ENCODE peak calls at places on chromosome 4, in six cellular contexts. E is IMR-90, Z is kidney, I is osteocyte, H is fibroblast of lung, B is ascending aorta. U is an unnamed sample.

GRCh38 chr4:77465271-77465670 is 140.3 kb upstream of the CXCL13 start:
- DNase-seq in E (no peak), Z (no peak), I (no peak), H (peak), B (no peak), U (no peak)

GRCh38 chr4:727576-727975 is 21.9 kb downstream of the PCGF3 start:
- DNase-seq in E (no peak), Z (no peak), I (no peak), H (no peak), B (no peak), U (no peak)

GRCh38 chr4:80507077-80507476 is 171.5 kb downstream of the CFAP299 start:
- DNase-seq in E (no peak), Z (no peak), I (no peak), H (no peak), B (no peak), U (no peak)

GRCh38 chr4:5686338-5686737 is 22.0 kb downstream of the EVC2 start:
- DNase-seq in E (no peak), Z (no peak), I (no peak), H (no peak), B (no peak), U (no peak)

GRCh38 chr4:21710212-21710843 is 238.2 kb downstream of the KCNIP4 start:
- DNase-seq in E (no peak), Z (no peak), I (no peak), H (no peak), B (no peak), U (no peak)

GRCh38 chr4:53365121-53365485 is 758 bp downstream of the SCFD2 start:
- DNase-seq in E (peak), Z (no peak), I (no peak), H (peak), B (no peak), U (no peak)

GRCh38 chr4:164467493-164467892 is 286.4 kb upstream of the SMIM31 start:
- DNase-seq in E (no peak), Z (no peak), I (no peak), H (no peak), B (no peak), U (no peak)

GRCh38 chr4:140046573-140046972 is 107.4 kb downstream of the MAML3 start:
- DNase-seq in E (no peak), Z (no peak), I (no peak), H (no peak), B (no peak), U (no peak)

GRCh38 chr4:36651253-36651652 is 369.8 kb downstream of the DTHD1 start:
- DNase-seq in E (no peak), Z (no peak), I (no peak), H (no peak), B (no peak), U (no peak)

GRCh38 chr4:6221296-6221850 is 21.0 kb upstream of the JAKMIP1 start:
- DNase-seq in E (no peak), Z (no peak), I (peak), H (no peak), B (no peak), U (no peak)

GRCh38 chr4:121980643-121981042 is 28.8 kb upstream of the TRPC3 start:
- DNase-seq in E (peak), Z (no peak), I (no peak), H (no peak), B (no peak), U (no peak)

GRCh38 chr4:177008071-177008835 is 215.5 kb upstream of the VEGFC start:
- DNase-seq in E (peak), Z (no peak), I (no peak), H (peak), B (no peak), U (no peak)

GRCh38 chr4:140095694-140096482 is 58.1 kb downstream of the MAML3 start:
- DNase-seq in E (peak), Z (no peak), I (no peak), H (peak), B (no peak), U (no peak)

GRCh38 chr4:142846105-142846728 is at the start of gene INPP4B:
- DNase-seq in E (peak), Z (peak), I (peak), H (peak), B (no peak), U (no peak)

GRCh38 chr4:41134581-41134980 is 79.8 kb downstream of the APBB2 start:
- DNase-seq in E (no peak), Z (no peak), I (no peak), H (no peak), B (no peak), U (no peak)

GRCh38 chr4:175048111-175048784 is 130.1 kb downstream of the ADAM29 start:
- DNase-seq in E (no peak), Z (no peak), I (no peak), H (no peak), B (no peak), U (no peak)

GRCh38 chr4:19944806-19945205 is 306.9 kb upstream of the SLIT2 start:
- DNase-seq in E (no peak), Z (no peak), I (no peak), H (no peak), B (no peak), U (no peak)

GRCh38 chr4:68082758-68083157 is 46.9 kb downstream of the TMPRSS11F start:
- DNase-seq in E (no peak), Z (no peak), I (no peak), H (no peak), B (no peak), U (no peak)

GRCh38 chr4:140153744-140154571 is at the start of gene MAML3:
- DNase-seq in E (peak), Z (peak), I (peak), H (peak), B (peak), U (peak)

GRCh38 chr4:182680196-182680771 is 236.9 kb downstream of the DCTD start:
- DNase-seq in E (no peak), Z (peak), I (no peak), H (peak), B (no peak), U (no peak)

GRCh38 chr4:1369484-1370079 is 22.6 kb downstream of the UVSSA start:
- DNase-seq in E (no peak), Z (peak), I (no peak), H (no peak), B (no peak), U (no peak)

GRCh38 chr4:129822708-129823504 is 727.0 kb downstream of the C4orf33 start:
- DNase-seq in E (no peak), Z (no peak), I (no peak), H (peak), B (no peak), U (no peak)

GRCh38 chr4:8838911-8839431 is 32.7 kb downstream of the HMX1 start:
- DNase-seq in E (no peak), Z (peak), I (peak), H (no peak), B (no peak), U (peak)

GRCh38 chr4:119046263-119046662 is 89.4 kb upstream of the MYOZ2 start:
- DNase-seq in E (no peak), Z (peak), I (no peak), H (no peak), B (peak), U (no peak)

GRCh38 chr4:150518559-150518958 is 63.4 kb upstream of the MAB21L2 start:
- DNase-seq in E (peak), Z (no peak), I (no peak), H (peak), B (no peak), U (no peak)

GRCh38 chr4:88017516-88018302 is 10.3 kb downstream of the PKD2 start:
- DNase-seq in E (peak), Z (no peak), I (no peak), H (peak), B (no peak), U (no peak)

GRCh38 chr4:179569549-179569948 is 2127.3 kb upstream of the AGA start:
- DNase-seq in E (no peak), Z (no peak), I (no peak), H (no peak), B (no peak), U (no peak)

GRCh38 chr4:55365347-55365728 is 19.3 kb downstream of the SRD5A3 start:
- DNase-seq in E (no peak), Z (no peak), I (peak), H (no peak), B (no peak), U (no peak)
- TF ChIP-seq CTCF in E (no peak), Z (no peak), I (no peak), H (no peak), B (no peak), U (no peak)

DNA sequence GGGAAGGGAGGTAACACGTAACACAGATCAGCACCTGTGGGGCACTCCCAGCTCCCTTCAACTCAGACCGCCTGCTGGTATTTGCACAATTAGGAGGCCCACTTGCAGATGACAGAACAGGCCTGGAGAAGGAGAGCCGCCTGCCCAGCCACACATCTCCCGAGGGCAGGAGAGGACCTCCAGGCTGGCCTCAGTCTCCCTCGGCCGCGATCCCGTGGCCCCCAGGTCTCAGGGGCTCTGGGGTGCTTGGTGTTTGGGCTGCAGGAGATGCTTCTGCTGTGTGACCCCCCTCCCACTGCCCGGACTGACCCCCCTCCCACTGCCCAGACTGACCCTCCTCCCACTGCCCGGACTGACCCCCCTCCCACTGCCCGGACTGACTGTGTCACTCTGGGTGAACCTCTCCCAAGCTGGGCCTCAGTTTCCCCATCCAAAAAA is 64.1 kb upstream of the ADRA2C start:
- DNase-seq in E (no peak), Z (no peak), I (no peak), H (no peak), B (no peak), U (no peak)
- TF ChIP-seq CTCF in E (no peak), Z (no peak), I (no peak), H (no peak), B (no peak), U (no peak)

DNA sequence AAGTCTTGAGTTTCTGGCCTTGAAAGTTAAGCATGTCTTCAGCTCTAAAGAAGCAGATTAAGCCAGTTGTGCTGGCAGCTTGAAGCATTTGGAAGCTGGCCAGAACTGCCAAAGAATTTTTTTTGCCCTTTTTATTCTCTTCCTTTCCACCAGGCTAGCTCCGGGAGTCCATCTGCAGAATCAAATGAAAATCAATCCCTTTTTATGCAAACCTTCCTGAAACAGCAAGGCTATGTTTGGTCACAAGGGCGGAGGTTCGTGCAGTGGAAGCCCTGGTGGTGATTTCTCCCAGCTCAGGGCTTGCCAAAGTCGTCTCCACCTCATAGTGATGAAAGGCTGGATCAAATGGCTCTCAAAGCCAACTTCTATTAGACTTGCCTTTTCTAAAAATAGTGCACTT is 21.6 kb upstream of the C4orf54 start:
- DNase-seq in E (no peak), Z (no peak), I (no peak), H (no peak), B (no peak), U (no peak)
- TF ChIP-seq CTCF in E (no peak), Z (no peak), I (no peak), H (no peak), B (no peak), U (no peak)

GRCh38 chr4:10157478-10158354 is 41.1 kb upstream of the WDR1 start:
- DNase-seq in E (peak), Z (no peak), I (no peak), H (peak), B (no peak), U (no peak)
- TF ChIP-seq CTCF in E (peak), Z (peak), I (peak), H (peak), B (peak), U (peak)

GRCh38 chr4:2595436-2595835 is 59.0 kb downstream of the FAM193A start:
- DNase-seq in E (peak), Z (no peak), I (no peak), H (no peak), B (no peak), U (no peak)

GRCh38 chr4:2600878-2601277 is 64.4 kb downstream of the FAM193A start:
- DNase-seq in E (no peak), Z (no peak), I (no peak), H (no peak), B (no peak), U (no peak)

GRCh38 chr4:2604614-2605013 is 68.2 kb downstream of the FAM193A start:
- DNase-seq in E (no peak), Z (no peak), I (no peak), H (no peak), B (no peak), U (no peak)

GRCh38 chr4:2596153-2596552 is 59.7 kb downstream of the FAM193A start:
- DNase-seq in E (no peak), Z (no peak), I (no peak), H (no peak), B (no peak), U (no peak)

GRCh38 chr4:2598661-2599654 is 62.5 kb downstream of the FAM193A start:
- DNase-seq in E (peak), Z (no peak), I (no peak), H (no peak), B (no peak), U (no peak)
- TF ChIP-seq CTCF in E (no peak), Z (peak), I (peak), H (peak), B (no peak), U (no peak)

GRCh38 chr4:154414796-154415195 is 76.8 kb downstream of the DCHS2 start:
- DNase-seq in E (no peak), Z (no peak), I (no peak), H (no peak), B (no peak), U (no peak)

GRCh38 chr4:154421618-154422017 is 70.0 kb downstream of the DCHS2 start:
- DNase-seq in E (no peak), Z (no peak), I (no peak), H (no peak), B (no peak), U (no peak)

GRCh38 chr4:154417358-154417673 is 74.3 kb downstream of the DCHS2 start:
- DNase-seq in E (no peak), Z (no peak), I (no peak), H (no peak), B (no peak), U (no peak)

GRCh38 chr4:154415313-154415712 is 76.3 kb downstream of the DCHS2 start:
- DNase-seq in E (no peak), Z (no peak), I (no peak), H (no peak), B (no peak), U (no peak)

GRCh38 chr4:154416183-154416543 is 75.4 kb downstream of the DCHS2 start:
- DNase-seq in E (no peak), Z (no peak), I (no peak), H (peak), B (no peak), U (no peak)
- TF ChIP-seq CTCF in E (no peak), Z (no peak), I (no peak), H (no peak), B (no peak), U (peak)

DNA sequence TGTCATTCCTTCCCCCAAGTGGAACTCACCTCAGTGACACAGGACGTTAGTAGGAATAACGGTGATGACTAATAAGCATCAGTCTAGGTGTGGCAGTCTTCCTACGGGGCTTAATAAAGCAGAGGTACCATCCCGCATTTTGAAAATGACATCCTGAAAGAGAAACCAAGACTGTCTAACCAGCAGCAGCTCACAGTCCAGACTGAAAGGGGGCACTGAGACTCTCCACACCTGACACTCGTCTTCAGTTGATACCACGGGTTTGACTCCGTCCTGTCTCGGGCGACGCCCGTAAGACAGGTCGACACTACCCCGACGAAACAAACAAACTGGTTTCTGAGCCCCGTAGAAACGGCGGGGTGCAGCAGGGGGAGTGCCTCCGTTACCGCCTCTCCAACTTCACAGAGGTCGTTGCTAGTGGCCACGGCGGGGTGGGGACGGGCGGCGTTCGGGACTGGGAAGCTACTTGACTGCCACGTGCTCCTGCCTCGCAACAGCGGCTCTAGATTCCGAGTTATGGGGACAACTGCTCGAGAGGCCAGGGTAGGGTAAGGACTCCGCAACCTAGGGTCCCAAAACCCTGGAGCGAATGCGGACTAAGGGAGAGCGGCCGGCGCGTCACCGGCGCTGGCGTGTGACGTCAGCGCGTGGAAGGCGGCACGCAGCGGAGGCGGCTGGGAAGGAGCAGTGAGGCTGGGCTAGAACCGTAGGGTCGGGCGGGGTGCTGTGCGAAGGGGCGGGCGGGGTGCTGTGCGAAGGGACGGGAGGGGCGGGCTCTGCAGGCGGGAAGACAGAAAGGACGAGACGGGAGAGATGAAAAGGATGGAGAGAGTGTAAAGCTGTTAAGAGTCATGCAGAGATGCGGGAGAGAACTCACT is at the start of gene NEK1:
- DNase-seq in E (peak), Z (peak), I (peak), H (peak), B (peak), U (peak)
- TF ChIP-seq CTCF in E (no peak), Z (no peak), I (no peak), H (peak), B (no peak), U (no peak)

DNA sequence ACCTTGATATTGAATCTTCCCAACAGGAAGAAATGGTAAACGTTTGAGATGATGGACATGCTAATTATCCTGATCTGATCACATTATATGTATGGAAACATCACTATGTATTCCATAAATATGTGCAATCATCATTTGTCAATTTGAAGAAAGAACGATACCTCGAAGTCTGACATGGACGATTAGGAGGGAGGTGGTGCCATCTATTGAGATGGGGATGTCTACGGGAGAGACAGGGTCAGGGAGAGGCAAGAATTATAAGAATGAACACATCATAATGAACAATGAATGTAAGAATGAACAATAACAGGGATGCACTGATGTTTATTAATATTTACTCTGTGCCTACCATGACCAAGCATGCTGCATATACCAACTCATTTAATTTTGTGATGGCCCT is 93.7 kb upstream of the SOD3 start:
- DNase-seq in E (no peak), Z (no peak), I (no peak), H (no peak), B (no peak), U (no peak)
- TF ChIP-seq CTCF in E (no peak), Z (no peak), I (no peak), H (no peak), B (no peak), U (no peak)

GRCh38 chr4:23337292-23337691 is 552.6 kb downstream of the PPARGC1A start:
- DNase-seq in E (no peak), Z (no peak), I (no peak), H (no peak), B (no peak), U (no peak)
- TF ChIP-seq CTCF in E (no peak), Z (peak), I (peak), H (peak), B (no peak), U (peak)